ENCODE peak calls at places on chromosomes 6 and 20, in ten cellular contexts. O is bronchial epithelial cell; E is left lung; U is OCI-LY7; S is astrocyte of the spinal cord; M is BJ; V is IMR-90; D is psoas muscle; I is CD8-positive, alpha-beta T cell; W is lower leg skin. R is an unnamed sample.

GRCh38 chr20:63969851-63970713 is at the start of gene ZNF512B:
- DNase-seq in W (no peak), D (peak), U (peak), O (no peak), E (peak), M (no peak), V (peak), S (peak), I (no peak), R (peak)

GRCh38 chr6:107603029-107603428 is 113.1 kb downstream of the SOBP start:
- DNase-seq in I (no peak), S (no peak), D (no peak), U (no peak), E (no peak), V (no peak), M (no peak), O (peak), W (no peak), R (no peak)

GRCh38 chr6:147287869-147288271 is 83.7 kb downstream of the STXBP5 start:
- DNase-seq in D (no peak), V (peak), U (no peak), M (no peak), O (peak), S (peak), I (no peak), E (no peak), W (no peak), R (peak)

GRCh38 chr6:10534418-10534760 is 13.2 kb downstream of the GCNT2 start:
- DNase-seq in I (no peak), D (no peak), O (no peak), W (no peak), V (no peak), U (peak), E (no peak), M (no peak), S (no peak), R (no peak)

GRCh38 chr6:154096316-154096715 is 57.3 kb downstream of the OPRM1 start:
- DNase-seq in V (no peak), W (no peak), I (no peak), U (no peak), S (no peak), E (no peak), D (no peak), M (no peak), O (no peak), R (no peak)

GRCh38 chr6:83047065-83047754 is 18.4 kb downstream of the UBE3D start:
- DNase-seq in O (no peak), W (no peak), V (no peak), E (no peak), U (no peak), I (no peak), M (no peak), S (no peak), D (no peak), R (no peak)

GRCh38 chr6:3443221-3443515 is 13.7 kb downstream of the SLC22A23 start:
- DNase-seq in S (no peak), I (no peak), M (no peak), V (no peak), W (no peak), U (no peak), D (no peak), O (no peak), E (no peak), R (no peak)

GRCh38 chr6:44697333-44697732 is 309.8 kb downstream of the CDC5L start:
- DNase-seq in V (no peak), E (no peak), U (no peak), S (no peak), O (no peak), I (no peak), M (no peak), W (no peak), D (peak), R (peak)

GRCh38 chr20:61761453-61762207 is 304.1 kb downstream of the TAF4 start:
- DNase-seq in O (no peak), M (no peak), V (no peak), W (no peak), D (peak), E (peak), S (no peak), I (no peak), U (no peak), R (no peak)

GRCh38 chr6:56699066-56699654 is 56.5 kb upstream of the DST start:
- DNase-seq in D (no peak), S (peak), U (peak), I (no peak), E (no peak), V (peak), M (no peak), O (peak), W (no peak), R (peak)

GRCh38 chr6:154821099-154821498 is 87.9 kb downstream of the SCAF8 start:
- DNase-seq in W (no peak), V (no peak), I (no peak), O (no peak), S (no peak), M (no peak), D (no peak), E (no peak), U (no peak), R (no peak)

GRCh38 chr6:31144296-31144969 is 5.6 kb upstream of the PSORS1C2 start:
- DNase-seq in E (no peak), U (no peak), I (no peak), S (no peak), M (no peak), V (no peak), D (peak), O (no peak), W (no peak), R (no peak)

GRCh38 chr6:33702345-33702977 is 9.0 kb downstream of the UQCC2 start:
- DNase-seq in W (no peak), E (no peak), U (peak), O (peak), M (no peak), D (no peak), V (peak), S (peak), I (no peak), R (peak)

GRCh38 chr6:24935323-24935722 is 437 bp downstream of the RIPOR2 start:
- DNase-seq in U (no peak), W (no peak), I (no peak), D (no peak), M (no peak), V (peak), S (no peak), O (peak), E (no peak), R (no peak)
- H3K4me3 ChIP-seq in U (peak), W (no peak), I (peak), D (no peak), M (no peak), V (no peak), S (no peak), O (no peak), E (peak), R (no peak)

GRCh38 chr6:110876170-110876773 is 1.7 kb downstream of the AMD1 start:
- DNase-seq in D (peak), U (peak), I (peak), V (peak), O (peak), W (peak), E (peak), M (peak), S (peak), R (peak)

GRCh38 chr6:110877154-110877564 is 2.6 kb downstream of the AMD1 start:
- DNase-seq in M (no peak), S (peak), O (peak), W (no peak), D (no peak), V (peak), I (no peak), E (no peak), U (no peak), R (no peak)

GRCh38 chr6:110880651-110881050 is 6.1 kb downstream of the AMD1 start:
- DNase-seq in O (no peak), I (no peak), V (no peak), U (no peak), M (no peak), E (no peak), D (no peak), W (no peak), S (no peak), R (no peak)

GRCh38 chr6:110877569-110877968 is 3.0 kb downstream of the AMD1 start:
- DNase-seq in U (no peak), O (no peak), E (no peak), W (no peak), V (no peak), S (no peak), M (no peak), D (no peak), I (no peak), R (no peak)

DNA sequence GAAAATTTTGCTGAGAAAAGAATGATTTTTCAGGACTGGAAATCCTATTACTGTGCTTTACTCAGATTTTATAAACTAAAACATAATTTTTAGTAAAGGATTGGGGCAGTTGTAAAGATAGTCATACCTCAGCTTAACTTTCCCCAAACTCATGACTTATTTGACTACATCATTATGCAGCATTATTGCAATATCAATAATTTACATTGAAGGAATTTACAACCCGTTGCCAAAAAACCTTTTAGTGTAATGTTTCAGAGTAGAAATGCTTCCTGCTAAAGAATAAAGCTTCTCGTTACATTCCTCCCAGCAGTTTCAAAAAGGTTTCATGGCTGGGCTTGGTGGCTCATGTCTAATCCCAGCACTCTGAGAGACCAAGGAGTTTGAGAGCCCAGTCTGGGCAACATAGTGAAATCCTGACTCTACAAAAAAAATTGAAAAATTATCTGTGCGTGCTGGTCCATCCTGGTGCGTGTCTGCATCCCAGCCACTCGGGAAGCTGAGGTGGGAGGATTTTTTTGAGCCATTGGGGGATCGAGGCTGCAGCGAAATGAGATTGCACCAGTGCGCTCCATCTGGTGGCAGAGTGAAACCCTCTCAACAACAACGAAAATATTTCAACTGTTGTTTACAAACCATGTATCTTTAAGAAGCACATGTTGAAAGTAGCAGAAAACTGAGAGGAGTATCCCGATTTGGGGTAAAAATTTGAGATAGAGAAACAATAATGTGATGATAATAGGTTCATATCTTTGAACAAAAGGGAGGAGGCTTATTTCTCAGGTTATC is 4.4 kb downstream of the AMD1 start:
- DNase-seq in V (peak), D (no peak), S (peak), M (no peak), E (no peak), W (no peak), U (peak), O (peak), I (no peak), R (peak)
- TF ChIP-seq CTCF in V (peak), D (peak), S (peak), M (peak), E (peak), W (no peak), U (peak), O (peak), I (peak), R (peak)

DNA sequence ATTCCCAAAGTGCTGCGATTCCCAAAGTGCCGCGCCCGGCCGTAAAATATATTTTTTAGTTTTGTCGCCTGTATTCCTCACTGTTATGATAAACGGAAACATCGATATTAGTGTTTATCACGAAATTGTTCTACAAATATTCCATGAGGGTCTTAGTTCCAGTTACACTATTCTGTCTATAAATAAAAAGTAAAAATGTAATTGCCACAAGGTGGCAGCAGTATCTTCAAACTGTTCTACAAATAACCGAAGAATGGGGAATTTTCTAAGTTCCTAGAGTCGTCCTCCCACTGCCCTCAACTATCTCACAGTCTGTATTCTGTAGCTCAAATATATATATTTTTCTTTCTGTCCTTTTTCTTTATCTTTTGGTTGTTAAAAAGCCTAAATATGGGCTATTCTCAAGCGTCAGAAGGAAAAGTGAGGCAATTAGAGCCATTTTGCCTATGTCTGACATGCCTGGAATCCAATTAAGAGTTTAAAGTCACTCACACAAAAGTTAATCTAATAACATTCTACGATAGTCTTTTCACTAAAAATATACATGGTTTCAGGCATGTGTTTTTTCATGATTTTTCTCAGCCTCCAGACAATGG is 14.1 kb upstream of the FAM162B start:
- DNase-seq in M (no peak), I (no peak), V (peak), D (no peak), W (no peak), U (peak), S (peak), O (peak), E (no peak), R (peak)
- H3K4me3 ChIP-seq in M (no peak), I (no peak), V (no peak), D (peak), W (no peak), U (no peak), S (no peak), O (no peak), E (no peak), R (no peak)

GRCh38 chr6:148984516-148985056 is 237.8 kb downstream of the UST start:
- DNase-seq in S (no peak), D (no peak), M (no peak), V (peak), I (no peak), O (no peak), W (no peak), U (no peak), E (no peak), R (no peak)

GRCh38 chr6:148983366-148983765 is 236.5 kb downstream of the UST start:
- DNase-seq in D (no peak), W (no peak), O (no peak), E (no peak), I (no peak), M (no peak), S (no peak), U (no peak), V (no peak), R (no peak)

GRCh38 chr6:148981515-148981914 is 234.7 kb downstream of the UST start:
- DNase-seq in I (no peak), U (no peak), V (no peak), O (peak), W (no peak), D (no peak), S (no peak), M (no peak), E (no peak), R (no peak)

GRCh38 chr6:148985499-148985898 is 238.7 kb downstream of the UST start:
- DNase-seq in W (no peak), E (no peak), O (no peak), M (no peak), S (no peak), V (no peak), D (no peak), I (no peak), U (no peak), R (no peak)

GRCh38 chr6:148983986-148984385 is 237.2 kb downstream of the UST start:
- DNase-seq in D (no peak), O (no peak), M (no peak), W (no peak), E (no peak), U (no peak), S (no peak), V (peak), I (no peak), R (no peak)
- TF ChIP-seq CTCF in D (no peak), O (no peak), M (no peak), W (no peak), E (no peak), U (no peak), S (no peak), V (no peak), I (no peak), R (no peak)

DNA sequence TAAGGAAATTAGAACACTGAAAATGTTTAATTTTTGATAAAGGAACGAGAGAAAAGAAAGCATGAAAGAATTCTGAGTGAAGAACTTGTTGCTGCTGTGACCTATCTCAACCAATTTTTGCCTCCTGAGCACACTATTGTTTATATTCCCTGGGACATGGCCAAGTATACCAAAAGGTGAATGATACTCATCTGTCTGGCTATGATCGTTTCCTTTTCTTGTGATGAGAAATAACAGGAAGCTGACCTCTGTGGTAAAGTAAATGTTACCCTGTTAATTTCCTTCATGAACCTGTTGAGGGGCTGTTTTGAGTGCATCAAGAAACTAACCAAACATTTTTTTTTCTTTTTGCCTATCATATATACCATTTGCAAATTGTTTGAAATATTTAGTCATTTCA is 69.1 kb downstream of the FIG4 start:
- DNase-seq in W (no peak), M (no peak), I (no peak), V (peak), S (no peak), D (no peak), E (no peak), U (no peak), O (peak), R (no peak)
- H3K4me3 ChIP-seq in W (no peak), M (no peak), I (no peak), V (no peak), S (no peak), D (no peak), E (no peak), U (no peak), O (no peak), R (no peak)

DNA sequence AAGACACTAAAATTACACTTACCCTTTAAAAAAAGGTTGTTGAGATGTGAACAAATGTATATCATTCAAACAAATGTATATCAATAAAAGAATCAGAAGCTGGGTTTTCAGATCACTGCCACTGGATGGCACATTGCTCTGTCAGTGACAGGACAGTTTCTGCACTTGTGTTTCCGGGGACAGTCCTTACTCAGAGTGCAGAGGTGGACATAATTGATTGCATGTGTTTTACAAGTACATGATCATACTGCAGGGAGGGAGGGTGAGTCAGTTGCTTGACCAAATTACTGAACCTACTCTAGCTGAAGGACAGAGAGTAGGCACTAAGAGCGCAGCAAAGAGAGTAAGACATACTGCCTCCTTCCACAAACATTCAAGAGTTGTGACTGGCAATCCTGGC is 302.3 kb downstream of the TENT5A start:
- DNase-seq in V (peak), W (no peak), O (no peak), U (no peak), M (peak), D (no peak), E (no peak), S (peak), I (no peak), R (peak)
- TF ChIP-seq CTCF in V (no peak), W (no peak), O (no peak), U (no peak), M (no peak), D (no peak), E (no peak), S (no peak), I (no peak), R (no peak)

DNA sequence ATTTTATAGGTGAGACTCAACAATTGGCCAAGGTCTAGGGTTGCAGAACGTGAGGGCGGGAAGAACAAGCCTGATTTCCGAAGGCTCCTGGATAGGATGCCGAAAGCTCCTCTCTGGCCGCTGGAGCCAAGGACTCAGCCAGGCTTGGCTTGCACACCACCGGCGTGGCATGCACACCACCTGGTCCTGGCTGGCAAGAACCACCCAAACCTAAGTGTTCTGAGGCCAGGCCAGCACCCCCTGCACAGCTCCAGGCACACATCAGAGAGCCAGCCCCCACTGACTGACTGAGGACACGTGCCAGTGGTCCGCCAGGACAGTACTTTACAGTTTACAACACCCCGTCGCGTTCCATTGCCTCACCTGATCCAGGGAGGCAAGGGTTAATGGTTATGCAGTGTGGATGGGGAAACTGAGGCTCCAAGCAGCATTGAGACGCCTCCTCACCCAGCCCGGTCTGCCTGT is 414 bp downstream of the TGM2 start:
- DNase-seq in U (no peak), V (no peak), D (no peak), W (no peak), I (no peak), M (no peak), O (no peak), S (no peak), E (no peak), R (no peak)
- H3K4me3 ChIP-seq in U (no peak), V (peak), D (peak), W (no peak), I (no peak), M (peak), O (peak), S (peak), E (peak), R (peak)

GRCh38 chr6:126253421-126253820 is 86.5 kb upstream of the CENPW start:
- DNase-seq in M (no peak), V (no peak), U (no peak), O (no peak), E (no peak), I (no peak), S (no peak), W (no peak), D (no peak), R (no peak)

GRCh38 chr6:126258150-126258549 is 81.8 kb upstream of the CENPW start:
- DNase-seq in O (no peak), W (no peak), U (no peak), V (no peak), M (no peak), I (no peak), S (no peak), E (no peak), D (no peak), R (no peak)

DNA sequence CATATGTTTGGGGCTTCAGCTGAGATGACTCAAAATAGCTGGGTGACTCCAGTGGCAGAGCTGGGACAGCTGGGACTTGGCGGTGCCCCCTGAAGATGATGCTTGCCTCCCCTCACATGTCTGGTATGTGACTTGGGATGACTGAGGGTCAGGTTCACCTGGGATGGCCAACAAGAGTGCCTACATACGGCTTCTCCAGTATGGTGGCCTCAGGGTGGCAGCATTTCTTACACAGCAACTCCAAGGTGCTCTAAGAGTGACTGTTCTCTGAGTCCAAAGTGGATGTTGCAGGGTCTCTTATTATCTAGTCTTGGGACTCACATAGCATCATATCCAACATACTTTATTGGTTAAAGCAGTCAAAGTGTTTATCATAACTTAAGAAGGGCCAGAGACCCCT is 87.8 kb upstream of the CENPW start:
- DNase-seq in E (no peak), W (no peak), S (no peak), O (no peak), I (no peak), D (no peak), V (no peak), M (no peak), U (no peak), R (no peak)
- TF ChIP-seq CTCF in E (no peak), W (no peak), S (no peak), O (no peak), I (no peak), D (no peak), V (no peak), M (no peak), U (peak), R (no peak)

R was measured in foreskin fibroblast.